ENCODE peak calls at places on chromosomes 5 and 9, in four cellular contexts. P, L, Z and I are unnamed samples.

GRCh38 chr5:95076395-95077165 is 208.3 kb downstream of the MCTP1 start:
- DNase-seq in P (no peak), L (no peak), Z (no peak), I (no peak)

GRCh38 chr5:154567155-154567554 is 89.1 kb upstream of the HAND1 start:
- DNase-seq in P (no peak), L (no peak), Z (no peak), I (no peak)

GRCh38 chr9:114282926-114283325 is 40.0 kb upstream of the ORM1 start:
- DNase-seq in P (peak; percentile 3), L (peak; percentile 91), Z (no peak), I (peak; percentile 73)

GRCh38 chr5:14364576-14365472 is 216.8 kb upstream of the OTULINL start:
- DNase-seq in P (no peak), L (no peak), Z (no peak), I (no peak)

GRCh38 chr5:176776916-176777315 is 33.4 kb upstream of the UNC5A start:
- DNase-seq in P (peak; percentile 13), L (no peak), Z (no peak), I (no peak)

GRCh38 chr9:123927625-123928308 is 2.2 kb downstream of the DENND1A start:
- DNase-seq in P (no peak), L (no peak), Z (no peak), I (peak; percentile 27)

GRCh38 chr9:103586721-103587120 is 507.4 kb upstream of the SMC2 start:
- DNase-seq in P (no peak), L (no peak), Z (no peak), I (no peak)

GRCh38 chr9:78807286-78807685 is 510.4 kb downstream of the PSAT1 start:
- DNase-seq in P (no peak), L (no peak), Z (no peak), I (no peak)

GRCh38 chr9:121771418-121771817 is 120.0 kb downstream of the DAB2IP start:
- DNase-seq in P (no peak), L (peak; percentile 22), Z (no peak), I (no peak)

GRCh38 chr9:100595391-100596199 is 17.7 kb downstream of the CAVIN4 start:
- DNase-seq in P (no peak), L (peak; percentile 44), Z (peak; percentile 53), I (no peak)

GRCh38 chr5:158966691-158967090 is 133.0 kb downstream of the EBF1 start:
- DNase-seq in P (no peak), L (no peak), Z (no peak), I (no peak)

GRCh38 chr9:37908698-37909186 is 4.8 kb upstream of the SLC25A51 start:
- DNase-seq in P (peak; percentile 75), L (peak; percentile 30), Z (no peak), I (peak; percentile 28)

GRCh38 chr9:4099961-4100360 is 199.9 kb downstream of the GLIS3 start:
- DNase-seq in P (no peak), L (no peak), Z (no peak), I (peak; percentile 69)

GRCh38 chr5:31192442-31192841 is 1.0 kb upstream of the CDH6 start:
- DNase-seq in P (no peak), L (no peak), Z (no peak), I (no peak)

GRCh38 chr9:83281306-83282255 is 218.6 kb upstream of the RASEF start:
- DNase-seq in P (no peak), L (peak; percentile 79), Z (no peak), I (peak; percentile 35)

GRCh38 chr9:32725066-32725860 is 58.1 kb upstream of the TMEM215 start:
- DNase-seq in P (no peak), L (peak; percentile 66), Z (no peak), I (no peak)

GRCh38 chr9:75063556-75064305 is 24.2 kb downstream of the NMRK1 start:
- DNase-seq in P (no peak), L (peak; percentile 32), Z (no peak), I (no peak)

GRCh38 chr9:97889941-97890557 is 32.3 kb downstream of the TRMO start:
- DNase-seq in P (peak; percentile 84), L (no peak), Z (no peak), I (no peak)

GRCh38 chr5:52520171-52520570 is 267.5 kb upstream of the ITGA1 start:
- DNase-seq in P (no peak), L (no peak), Z (no peak), I (no peak)

GRCh38 chr9:27528886-27529315 is 713 bp downstream of the MOB3B start:
- DNase-seq in P (peak; percentile 90), L (no peak), Z (no peak), I (no peak)

DNA sequence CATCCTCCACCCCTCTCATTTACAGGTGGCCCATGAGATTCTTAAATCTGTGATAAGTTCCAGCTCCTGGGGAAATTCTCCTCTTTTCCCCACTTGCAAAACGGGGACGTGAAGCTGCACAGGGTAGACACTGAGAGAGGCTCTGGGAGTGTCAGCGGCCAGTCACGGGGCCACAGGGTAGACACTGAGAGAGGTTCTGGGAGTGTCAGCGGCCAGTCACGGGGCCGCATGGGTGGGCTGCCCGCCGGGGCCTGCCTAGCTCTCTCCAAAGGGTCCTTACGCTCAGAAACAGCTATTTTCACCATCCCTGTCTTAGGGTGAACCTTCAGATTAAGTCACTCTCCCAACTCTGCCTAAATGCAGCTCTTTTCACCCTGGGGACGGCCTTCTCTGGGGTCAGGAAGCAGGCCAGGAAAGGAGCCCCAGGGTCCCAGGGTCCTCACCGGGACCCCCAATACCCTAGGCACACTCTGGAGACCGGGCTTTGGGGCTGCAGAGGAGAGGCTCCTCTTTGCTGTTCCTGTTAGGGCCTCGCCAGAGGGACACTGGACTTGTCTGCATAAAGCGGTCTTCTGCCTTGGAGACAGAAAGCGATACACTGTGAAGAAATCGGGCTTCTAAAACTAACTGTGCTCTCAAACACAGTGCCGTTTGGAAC is 1.5 kb downstream of the FAM78A start:
- DNase-seq in P (peak; percentile 91), L (no peak), Z (no peak), I (no peak)
- H3K4me3 ChIP-seq in P (peak overlapping the region; percentile 92), L (no peak overlapping the region), Z (peak overlapping the region; percentile 63), I (no peak overlapping the region)

GRCh38 chr9:2876320-2876719 is 32.4 kb upstream of the PUM3 start:
- DNase-seq in P (no peak), L (no peak), Z (no peak), I (no peak)
- H3K4me3 ChIP-seq in P (no peak overlapping the region), L (no peak overlapping the region), Z (no peak overlapping the region), I (no peak overlapping the region)

GRCh38 chr5:102453716-102454115 is 45.1 kb downstream of the SLCO6A1 start:
- DNase-seq in P (no peak), L (no peak), Z (no peak), I (no peak)
- H3K4me3 ChIP-seq in P (no peak overlapping the region), L (no peak overlapping the region), Z (no peak overlapping the region), I (no peak overlapping the region)

GRCh38 chr5:160290751-160291150 is 21.6 kb downstream of the CCNJL start:
- DNase-seq in P (no peak), L (no peak), Z (no peak), I (no peak)

GRCh38 chr5:160293386-160293785 is 19.0 kb downstream of the CCNJL start:
- DNase-seq in P (no peak), L (no peak), Z (no peak), I (no peak)

GRCh38 chr5:160289356-160289651 is 23.1 kb downstream of the CCNJL start:
- DNase-seq in P (no peak), L (no peak), Z (no peak), I (no peak)

GRCh38 chr5:160289721-160290120 is 22.6 kb downstream of the CCNJL start:
- DNase-seq in P (no peak), L (no peak), Z (no peak), I (no peak)

GRCh38 chr5:160291467-160291866 is 20.9 kb downstream of the CCNJL start:
- DNase-seq in P (no peak), L (no peak), Z (no peak), I (no peak)
- H3K4me3 ChIP-seq in P (no peak overlapping the region), L (no peak overlapping the region), Z (no peak overlapping the region), I (no peak overlapping the region)

GRCh38 chr5:39076101-39076756 is 2.0 kb upstream of the RICTOR start:
- DNase-seq in P (no peak), L (no peak), Z (no peak), I (no peak)
- H3K4me3 ChIP-seq in P (peak overlapping the region; percentile 51), L (no peak overlapping the region), Z (peak overlapping the region; percentile 2), I (no peak overlapping the region)

DNA sequence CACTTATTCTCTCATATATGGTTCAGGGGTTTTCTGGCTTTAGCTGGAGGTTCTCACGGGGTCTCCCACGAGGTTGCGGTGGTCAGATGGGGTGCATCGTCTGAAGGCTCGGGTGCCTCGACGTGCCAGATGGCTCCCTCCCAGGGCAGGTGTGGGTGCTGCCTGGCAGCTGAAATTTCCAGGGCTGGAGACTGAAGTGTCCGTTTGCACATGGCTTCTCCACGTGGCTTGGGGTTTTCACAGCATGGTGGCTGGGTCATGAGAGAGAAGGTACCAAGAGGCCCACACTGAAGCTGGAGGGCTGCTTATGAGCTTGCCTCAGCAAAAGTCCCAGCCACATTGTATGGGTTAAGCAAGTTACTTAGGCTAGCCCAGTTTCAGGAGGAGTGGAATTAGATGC is 218.6 kb downstream of the AGTPBP1 start:
- DNase-seq in P (no peak), L (no peak), Z (no peak), I (no peak)
- H3K4me3 ChIP-seq in P (peak overlapping the region; percentile 67), L (peak overlapping the region; percentile 48), Z (peak overlapping the region; percentile 36), I (no peak overlapping the region)